ENCODE peak calls at places on chromosomes 11 and 22, in eight cellular contexts. J, N, U, V, D, P, I and A are unnamed samples. For H3K4me1, the result is how much of the 10 kb centered on the place peaks cover.

GRCh38 chr11:110305169-110306018 is 9.0 kb upstream of the RDX start:
- DNase-seq in V (no peak), D (peak), J (no peak), P (no peak), U (no peak), N (no peak), I (no peak), A (no peak)

GRCh38 chr22:44601725-44602124 is 100.3 kb upstream of the PRR5 start:
- DNase-seq in I (no peak), U (no peak), N (no peak), D (no peak), V (no peak), J (no peak), P (no peak), A (no peak)

GRCh38 chr22:19704355-19705015 is 9.8 kb upstream of the SEPTIN5 start:
- DNase-seq in D (no peak), P (no peak), N (no peak), J (no peak), V (no peak), I (peak), U (no peak), A (no peak)

GRCh38 chr11:67463680-67464410 is 5.2 kb downstream of the TMEM134 start:
- DNase-seq in J (peak), I (peak), V (peak), N (peak), U (peak), D (no peak), P (peak), A (peak)

GRCh38 chr11:92789761-92790160 is 179.7 kb upstream of the MTNR1B start:
- DNase-seq in U (no peak), P (no peak), V (no peak), N (no peak), J (no peak), I (no peak), D (no peak), A (no peak)

GRCh38 chr11:30758946-30759501 is 172.9 kb upstream of the MPPED2 start:
- DNase-seq in D (peak), P (no peak), N (no peak), I (no peak), V (no peak), J (peak), U (no peak), A (no peak)

GRCh38 chr11:112368402-112368801 is 107.7 kb upstream of the PLET1 start:
- DNase-seq in I (no peak), J (no peak), U (no peak), V (no peak), P (no peak), N (no peak), D (no peak), A (no peak)

GRCh38 chr22:44895296-44896055 is 114.3 kb downstream of the PHF21B start:
- DNase-seq in P (no peak), J (no peak), V (no peak), U (no peak), N (no peak), D (no peak), I (no peak), A (no peak)

GRCh38 chr22:19103881-19104821 is 18.1 kb downstream of the DGCR2 start:
- DNase-seq in I (no peak), J (no peak), P (no peak), U (no peak), N (no peak), V (peak), D (no peak), A (no peak)

GRCh38 chr11:122100222-122101080 is 15.6 kb downstream of the BLID start:
- DNase-seq in U (peak), J (peak), P (no peak), D (peak), N (peak), I (no peak), V (peak), A (no peak)
- TF ChIP-seq POLR2A in U (peak), J (no peak), P (no peak), D (peak), N (peak), I (no peak), V (peak), A (no peak)

GRCh38 chr11:128628686-128629085 is 41.3 kb upstream of the ETS1 start:
- DNase-seq in U (no peak), P (no peak), N (no peak), I (no peak), V (no peak), J (no peak), D (no peak), A (peak)

GRCh38 chr11:128628343-128628673 is 41.0 kb upstream of the ETS1 start:
- DNase-seq in U (no peak), N (no peak), P (no peak), I (no peak), V (no peak), D (no peak), J (no peak), A (no peak)

GRCh38 chr11:128629516-128630106 is 42.3 kb upstream of the ETS1 start:
- DNase-seq in P (no peak), I (peak), U (no peak), D (no peak), N (no peak), J (no peak), V (no peak), A (no peak)

GRCh38 chr11:128626913-128627665 is 39.7 kb upstream of the ETS1 start:
- DNase-seq in P (no peak), I (no peak), D (no peak), J (no peak), V (no peak), U (no peak), N (no peak), A (no peak)

DNA sequence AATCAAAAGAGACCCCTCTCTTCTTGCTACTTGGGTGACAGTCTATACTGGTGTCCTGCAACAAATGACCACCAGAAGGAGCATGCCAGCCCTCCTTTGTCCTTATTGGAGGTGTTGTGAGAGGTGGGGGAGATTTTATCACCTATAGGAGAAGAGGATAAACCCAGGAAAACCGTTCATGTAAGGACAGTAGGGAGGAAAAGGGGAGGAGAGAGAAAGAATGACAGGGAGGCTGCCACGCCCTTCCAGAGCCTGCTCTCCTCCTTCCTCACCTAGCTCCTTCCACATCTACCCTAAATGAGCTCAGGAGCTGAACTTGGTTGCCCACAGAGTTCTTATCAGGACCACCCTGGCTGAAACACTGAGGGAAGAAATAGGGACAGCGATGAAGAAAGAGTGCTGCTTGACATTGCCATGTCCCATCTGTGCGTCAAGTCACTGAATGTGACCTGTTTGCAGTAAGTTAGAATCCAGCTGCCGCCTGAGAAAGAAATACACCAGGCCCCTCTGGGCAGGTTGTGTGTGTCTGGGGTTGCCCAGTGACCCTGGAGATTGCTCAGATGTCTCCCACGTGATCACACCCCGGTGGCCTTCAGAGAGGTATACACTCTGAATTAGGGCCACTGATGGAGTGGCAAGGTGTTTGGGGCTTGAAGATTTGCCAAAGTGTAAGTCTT is 40.4 kb upstream of the ETS1 start:
- DNase-seq in J (no peak), V (no peak), D (no peak), I (no peak), P (no peak), U (no peak), N (no peak), A (no peak)
- H3K4me1 ChIP-seq in J (under half), V (under half), D (under half), I (under half), P (under half), U (under half), N (under half), A (under half)

GRCh38 chr11:32366671-32367070 is 68.7 kb downstream of the WT1 start:
- DNase-seq in I (no peak), V (no peak), U (no peak), D (no peak), P (no peak), J (no peak), N (no peak), A (no peak)

GRCh38 chr11:32365192-32365591 is 70.1 kb downstream of the WT1 start:
- DNase-seq in N (no peak), I (no peak), D (no peak), J (no peak), V (no peak), P (no peak), U (no peak), A (no peak)
- TF ChIP-seq POLR2A in N (no peak), I (no peak), D (no peak), J (no peak), V (no peak), P (no peak), U (no peak), A (no peak)

DNA sequence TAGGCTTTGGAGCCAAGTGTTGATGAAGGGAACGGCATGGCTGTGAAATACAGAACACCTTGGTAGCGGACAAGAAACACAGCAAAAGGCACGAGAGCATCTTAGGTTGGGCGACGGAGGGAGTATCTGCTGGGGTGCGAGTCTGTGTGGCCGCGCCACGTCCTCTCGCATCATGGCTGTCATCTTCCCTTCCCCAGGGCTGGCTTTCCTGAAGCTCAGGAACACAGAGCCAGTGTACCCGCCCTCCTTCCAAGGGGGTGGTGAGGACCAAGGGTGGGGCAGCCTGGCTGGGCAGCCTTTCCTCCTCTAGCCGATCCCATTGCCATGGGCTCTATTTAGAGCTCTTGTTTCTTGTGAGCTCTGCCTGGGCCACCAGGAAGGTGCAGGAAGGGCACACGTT is 154.4 kb downstream of the FEZ1 start:
- DNase-seq in V (no peak), D (no peak), P (no peak), I (no peak), U (no peak), J (no peak), N (no peak), A (no peak)
- H3K4me1 ChIP-seq in V (under half), D (under half), P (under half), I (under half), U (under half), J (under half), N (under half), A (under half)

GRCh38 chr11:8872017-8872416 is 39.0 kb upstream of the AKIP1 start:
- DNase-seq in I (no peak), N (no peak), P (no peak), U (no peak), V (no peak), D (no peak), J (no peak), A (no peak)

GRCh38 chr11:8867856-8868705 is 42.9 kb upstream of the AKIP1 start:
- DNase-seq in I (no peak), D (no peak), P (no peak), N (no peak), V (no peak), J (no peak), U (no peak), A (no peak)

GRCh38 chr11:8873966-8874365 is 37.0 kb upstream of the AKIP1 start:
- DNase-seq in U (no peak), N (no peak), I (no peak), J (no peak), P (no peak), V (no peak), D (no peak), A (no peak)

GRCh38 chr11:8870461-8871282 is 40.3 kb upstream of the AKIP1 start:
- DNase-seq in I (peak), N (peak), U (peak), P (peak), D (peak), J (peak), V (peak), A (peak)

DNA sequence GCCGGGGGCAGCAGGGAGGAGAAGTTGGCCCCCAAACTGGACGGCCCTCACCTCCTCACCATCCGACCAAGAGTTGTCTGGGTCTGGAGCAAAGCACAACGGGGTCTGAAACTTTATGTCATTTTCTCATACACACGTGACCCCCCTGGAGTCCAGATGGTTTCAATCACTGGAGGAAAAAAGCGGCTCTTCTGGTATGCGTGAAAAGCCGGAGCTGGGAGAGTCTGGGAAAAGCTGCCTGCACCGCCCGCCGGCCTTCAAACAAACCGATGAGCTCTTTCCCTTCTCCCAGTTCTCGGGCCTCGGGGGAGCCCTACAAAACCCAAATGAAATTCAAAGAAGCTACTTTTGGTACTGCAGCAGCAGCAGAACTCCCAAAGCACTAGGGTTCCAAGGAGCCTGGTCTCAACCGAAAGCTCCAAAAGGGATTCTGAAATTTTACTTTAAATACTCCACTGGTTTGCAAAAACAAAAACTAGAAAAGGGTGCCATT is 39.7 kb upstream of the AKIP1 start:
- DNase-seq in U (peak), P (no peak), I (peak), V (peak), D (peak), N (peak), J (peak), A (no peak)
- TF ChIP-seq POLR2A in U (no peak), P (no peak), I (no peak), V (peak), D (no peak), N (no peak), J (peak), A (no peak)

GRCh38 chr11:20864628-20865027 is 195.2 kb downstream of the NELL1 start:
- DNase-seq in P (no peak), V (no peak), D (no peak), N (no peak), U (no peak), I (no peak), J (no peak), A (no peak)
- H3K4me1 ChIP-seq in P (under half), V (under half), D (under half), N (under half), U (under half), I (under half), J (under half), A (under half)